ENCODE peak calls at places on chromosomes 1 and 21, in eight cellular contexts. C, D, S, M, J, P, N and B are unnamed samples.

GRCh38 chr1:61330018-61330417 is 247.7 kb downstream of the NFIA start:
- DNase-seq in C (no peak), D (no peak), S (no peak), M (no peak), J (no peak), P (no peak), N (no peak), B (no peak)

GRCh38 chr1:230681599-230681998 is 32.3 kb downstream of the AGT start:
- DNase-seq in C (peak), D (no peak), S (no peak), M (peak), J (peak), P (peak), N (no peak), B (no peak)

GRCh38 chr1:165827199-165828102 is at the start of gene UCK2:
- DNase-seq in C (peak), D (peak), S (peak), M (peak), J (peak), P (peak), N (peak), B (peak)

GRCh38 chr1:60984066-60984799 is 98.1 kb upstream of the NFIA start:
- DNase-seq in C (no peak), D (no peak), S (no peak), M (peak), J (no peak), P (no peak), N (no peak), B (no peak)

GRCh38 chr1:228245111-228245510 is 37.3 kb downstream of the OBSCN start:
- DNase-seq in C (no peak), D (no peak), S (no peak), M (no peak), J (no peak), P (no peak), N (no peak), B (no peak)

GRCh38 chr1:229342305-229342901 is 444 bp downstream of the CCSAP start:
- DNase-seq in C (peak), D (peak), S (peak), M (peak), J (peak), P (peak), N (peak), B (peak)

GRCh38 chr1:234631721-234632125 is 21.7 kb upstream of the IRF2BP2 start:
- DNase-seq in C (no peak), D (no peak), S (no peak), M (peak), J (no peak), P (peak), N (no peak), B (no peak)

GRCh38 chr1:224447251-224447650 is 12.7 kb upstream of the WDR26 start:
- DNase-seq in C (no peak), D (no peak), S (no peak), M (peak), J (no peak), P (peak), N (no peak), B (no peak)

GRCh38 chr1:40143891-40144575 is 17.2 kb upstream of the RLF start:
- DNase-seq in C (peak), D (peak), S (peak), M (peak), J (peak), P (peak), N (no peak), B (peak)

GRCh38 chr1:55206210-55206609 is 9.0 kb downstream of the USP24 start:
- DNase-seq in C (no peak), D (no peak), S (no peak), M (no peak), J (no peak), P (no peak), N (no peak), B (no peak)

GRCh38 chr21:44892095-44892494 is 18.6 kb upstream of the PTTG1IP start:
- DNase-seq in C (no peak), D (no peak), S (no peak), M (no peak), J (no peak), P (no peak), N (no peak), B (no peak)

GRCh38 chr21:45228656-45229240 is 58.9 kb downstream of the POFUT2 start:
- DNase-seq in C (no peak), D (no peak), S (no peak), M (peak), J (peak), P (no peak), N (no peak), B (no peak)

GRCh38 chr1:15764269-15764764 is 5.7 kb downstream of the FBLIM1 start:
- DNase-seq in C (no peak), D (no peak), S (no peak), M (no peak), J (peak), P (peak), N (no peak), B (no peak)

GRCh38 chr1:163264256-163264655 is 57.5 kb upstream of the NUF2 start:
- DNase-seq in C (no peak), D (no peak), S (no peak), M (no peak), J (no peak), P (no peak), N (no peak), B (no peak)

GRCh38 chr1:171212607-171213347 is 27.7 kb downstream of the FMO2 start:
- DNase-seq in C (peak), D (no peak), S (no peak), M (no peak), J (no peak), P (no peak), N (no peak), B (no peak)

GRCh38 chr21:31656199-31657095 is 3.0 kb upstream of the SOD1 start:
- DNase-seq in C (no peak), D (no peak), S (no peak), M (no peak), J (no peak), P (no peak), N (no peak), B (no peak)

GRCh38 chr1:41882068-41882477 is 36.6 kb downstream of the HIVEP3 start:
- DNase-seq in C (no peak), D (no peak), S (no peak), M (no peak), J (peak), P (no peak), N (no peak), B (no peak)

GRCh38 chr1:16393255-16394177 is 26.5 kb downstream of the SZRD1 start:
- DNase-seq in C (no peak), D (no peak), S (no peak), M (no peak), J (peak), P (no peak), N (no peak), B (no peak)

GRCh38 chr1:55717111-55717510 is 501.9 kb upstream of the USP24 start:
- DNase-seq in C (no peak), D (no peak), S (no peak), M (peak), J (no peak), P (no peak), N (no peak), B (no peak)

GRCh38 chr21:41953831-41954653 is at the start of gene C2CD2:
- DNase-seq in C (no peak), D (peak), S (no peak), M (peak), J (peak), P (peak), N (no peak), B (peak)

GRCh38 chr1:193763313-193763712 is 576.9 kb upstream of the B3GALT2 start:
- DNase-seq in C (no peak), D (no peak), S (no peak), M (peak), J (no peak), P (no peak), N (no peak), B (no peak)

GRCh38 chr1:182726941-182727340 is 42.6 kb upstream of the RGS8 start:
- DNase-seq in C (no peak), D (no peak), S (no peak), M (peak), J (no peak), P (no peak), N (no peak), B (no peak)

GRCh38 chr1:183287191-183287675 is 101.2 kb downstream of the LAMC2 start:
- DNase-seq in C (no peak), D (no peak), S (no peak), M (no peak), J (peak), P (no peak), N (no peak), B (no peak)

GRCh38 chr1:240285541-240285940 is 193.9 kb downstream of the FMN2 start:
- DNase-seq in C (no peak), D (no peak), S (no peak), M (peak), J (no peak), P (no peak), N (no peak), B (no peak)

GRCh38 chr1:152516082-152516481 is 1.8 kb downstream of the CRCT1 start:
- DNase-seq in C (no peak), D (no peak), S (no peak), M (no peak), J (no peak), P (no peak), N (no peak), B (no peak)

GRCh38 chr1:47031585-47031984 is 8.1 kb downstream of the CYP4X1 start:
- DNase-seq in C (no peak), D (no peak), S (no peak), M (no peak), J (no peak), P (peak), N (no peak), B (no peak)

GRCh38 chr1:20078166-20078565 is 8.2 kb downstream of the PLA2G5 start:
- DNase-seq in C (no peak), D (no peak), S (no peak), M (no peak), J (no peak), P (no peak), N (no peak), B (no peak)

GRCh38 chr1:59952065-59952464 is 25.5 kb upstream of the CYP2J2 start:
- DNase-seq in C (no peak), D (no peak), S (no peak), M (peak), J (peak), P (peak), N (no peak), B (no peak)